ENCODE peak calls at places on chromosomes 3 and 15, in nine cellular contexts. One of them, this sample, is unnamed.
A peak's percentile ranks its signal among the peaks of the same experiment; 100 is the strongest.

GRCh38 chr3:17412950-17413530 is 329.4 kb downstream of the TBC1D5 start:
- DNase-seq in CD4-positive, alpha-beta T cell: no peak
- DNase-seq in A549: peak; percentile 27
- DNase-seq in heart left ventricle: no peak
- DNase-seq in IMR-90: peak; percentile 64
- DNase-seq in astrocyte of the spinal cord: peak; percentile 65
- DNase-seq in DND-41: peak; percentile 22
- DNase-seq in cardiac fibroblast: peak; percentile 78
- DNase-seq in mucosa of descending colon: peak; percentile 58
- DNase-seq in this sample: peak; percentile 28

GRCh38 chr15:65395567-65396185 is 17.9 kb upstream of the IGDCC3 start:
- DNase-seq in CD4-positive, alpha-beta T cell: no peak
- DNase-seq in A549: no peak
- DNase-seq in heart left ventricle: no peak
- DNase-seq in IMR-90: no peak
- DNase-seq in astrocyte of the spinal cord: no peak
- DNase-seq in DND-41: no peak
- DNase-seq in cardiac fibroblast: no peak
- DNase-seq in mucosa of descending colon: no peak
- DNase-seq in this sample: no peak

GRCh38 chr15:89828324-89829145 is 13.9 kb upstream of the ANPEP start:
- DNase-seq in CD4-positive, alpha-beta T cell: no peak
- DNase-seq in A549: no peak
- DNase-seq in heart left ventricle: peak; percentile 53
- DNase-seq in IMR-90: peak; percentile 71
- DNase-seq in astrocyte of the spinal cord: peak; percentile 72
- DNase-seq in DND-41: no peak
- DNase-seq in cardiac fibroblast: peak; percentile 72
- DNase-seq in mucosa of descending colon: peak; percentile 49
- DNase-seq in this sample: no peak

GRCh38 chr3:71512000-71512399 is 71.5 kb downstream of the FOXP1 start:
- DNase-seq in CD4-positive, alpha-beta T cell: no peak
- DNase-seq in A549: no peak
- DNase-seq in heart left ventricle: no peak
- DNase-seq in IMR-90: no peak
- DNase-seq in astrocyte of the spinal cord: no peak
- DNase-seq in DND-41: peak; percentile 11
- DNase-seq in cardiac fibroblast: no peak
- DNase-seq in mucosa of descending colon: peak; percentile 50
- DNase-seq in this sample: peak; percentile 30

GRCh38 chr3:46848271-46849097 is 14.8 kb downstream of the MYL3 start:
- DNase-seq in CD4-positive, alpha-beta T cell: no peak
- DNase-seq in A549: no peak
- DNase-seq in heart left ventricle: peak; percentile 47
- DNase-seq in IMR-90: peak; percentile 22
- DNase-seq in astrocyte of the spinal cord: peak; percentile 49
- DNase-seq in DND-41: peak; percentile 29
- DNase-seq in cardiac fibroblast: peak; percentile 86
- DNase-seq in mucosa of descending colon: no peak
- DNase-seq in this sample: no peak

GRCh38 chr15:76839173-76839572 is 66.0 kb downstream of the SCAPER start:
- DNase-seq in CD4-positive, alpha-beta T cell: no peak
- DNase-seq in A549: no peak
- DNase-seq in heart left ventricle: no peak
- DNase-seq in IMR-90: no peak
- DNase-seq in astrocyte of the spinal cord: no peak
- DNase-seq in DND-41: no peak
- DNase-seq in cardiac fibroblast: no peak
- DNase-seq in mucosa of descending colon: no peak
- DNase-seq in this sample: no peak

GRCh38 chr3:60027335-60027734 is 977.5 kb upstream of the CFAP20DC start:
- DNase-seq in CD4-positive, alpha-beta T cell: no peak
- DNase-seq in A549: no peak
- DNase-seq in heart left ventricle: no peak
- DNase-seq in IMR-90: no peak
- DNase-seq in astrocyte of the spinal cord: no peak
- DNase-seq in DND-41: no peak
- DNase-seq in cardiac fibroblast: no peak
- DNase-seq in mucosa of descending colon: no peak
- DNase-seq in this sample: no peak

GRCh38 chr3:177731644-177732268 is 534.5 kb upstream of the TBL1XR1 start:
- DNase-seq in CD4-positive, alpha-beta T cell: no peak
- DNase-seq in A549: no peak
- DNase-seq in heart left ventricle: no peak
- DNase-seq in IMR-90: peak; percentile 88
- DNase-seq in astrocyte of the spinal cord: peak; percentile 74
- DNase-seq in DND-41: no peak
- DNase-seq in cardiac fibroblast: peak; percentile 85
- DNase-seq in mucosa of descending colon: no peak
- DNase-seq in this sample: no peak

GRCh38 chr3:122892561-122892960 is 97.7 kb downstream of the SLC49A4 start:
- DNase-seq in CD4-positive, alpha-beta T cell: no peak
- DNase-seq in A549: no peak
- DNase-seq in heart left ventricle: no peak
- DNase-seq in IMR-90: no peak
- DNase-seq in astrocyte of the spinal cord: no peak
- DNase-seq in DND-41: no peak
- DNase-seq in cardiac fibroblast: no peak
- DNase-seq in mucosa of descending colon: no peak
- DNase-seq in this sample: no peak

GRCh38 chr3:186986406-186986805 is 56.1 kb downstream of the ST6GAL1 start:
- DNase-seq in CD4-positive, alpha-beta T cell: no peak
- DNase-seq in A549: no peak
- DNase-seq in heart left ventricle: no peak
- DNase-seq in IMR-90: no peak
- DNase-seq in astrocyte of the spinal cord: no peak
- DNase-seq in DND-41: no peak
- DNase-seq in cardiac fibroblast: no peak
- DNase-seq in mucosa of descending colon: no peak
- DNase-seq in this sample: no peak

GRCh38 chr3:127065561-127066270 is 82.8 kb downstream of the PLXNA1 start:
- DNase-seq in CD4-positive, alpha-beta T cell: no peak
- DNase-seq in A549: no peak
- DNase-seq in heart left ventricle: no peak
- DNase-seq in IMR-90: no peak
- DNase-seq in astrocyte of the spinal cord: peak; percentile 8
- DNase-seq in DND-41: no peak
- DNase-seq in cardiac fibroblast: no peak
- DNase-seq in mucosa of descending colon: no peak
- DNase-seq in this sample: no peak

GRCh38 chr3:78497025-78497424 is 1270.8 kb downstream of the ROBO1 start:
- DNase-seq in CD4-positive, alpha-beta T cell: no peak
- DNase-seq in A549: no peak
- DNase-seq in heart left ventricle: no peak
- DNase-seq in IMR-90: no peak
- DNase-seq in astrocyte of the spinal cord: no peak
- DNase-seq in DND-41: no peak
- DNase-seq in cardiac fibroblast: no peak
- DNase-seq in mucosa of descending colon: no peak
- DNase-seq in this sample: no peak

GRCh38 chr3:45272828-45273470 is 46.9 kb upstream of the TMEM158 start:
- DNase-seq in CD4-positive, alpha-beta T cell: no peak
- DNase-seq in A549: no peak
- DNase-seq in heart left ventricle: no peak
- DNase-seq in IMR-90: no peak
- DNase-seq in astrocyte of the spinal cord: no peak
- DNase-seq in DND-41: no peak
- DNase-seq in cardiac fibroblast: no peak
- DNase-seq in mucosa of descending colon: no peak
- DNase-seq in this sample: no peak

GRCh38 chr3:85037203-85037602 is 78.4 kb downstream of the CADM2 start:
- DNase-seq in CD4-positive, alpha-beta T cell: no peak
- DNase-seq in A549: no peak
- DNase-seq in heart left ventricle: no peak
- DNase-seq in IMR-90: no peak
- DNase-seq in astrocyte of the spinal cord: no peak
- DNase-seq in DND-41: no peak
- DNase-seq in cardiac fibroblast: no peak
- DNase-seq in mucosa of descending colon: no peak
- DNase-seq in this sample: no peak

GRCh38 chr3:46276497-46277099 is 34.3 kb downstream of the CCR3 start:
- DNase-seq in CD4-positive, alpha-beta T cell: peak; percentile 63
- DNase-seq in A549: peak; percentile 5
- DNase-seq in heart left ventricle: peak; percentile 59
- DNase-seq in IMR-90: no peak
- DNase-seq in astrocyte of the spinal cord: no peak
- DNase-seq in DND-41: peak; percentile 63
- DNase-seq in cardiac fibroblast: peak; percentile 25
- DNase-seq in mucosa of descending colon: peak; percentile 82
- DNase-seq in this sample: peak; percentile 26

GRCh38 chr3:94114667-94115066 is 51.8 kb downstream of the NSUN3 start:
- DNase-seq in CD4-positive, alpha-beta T cell: no peak
- DNase-seq in A549: no peak
- DNase-seq in heart left ventricle: no peak
- DNase-seq in IMR-90: no peak
- DNase-seq in astrocyte of the spinal cord: no peak
- DNase-seq in DND-41: no peak
- DNase-seq in cardiac fibroblast: no peak
- DNase-seq in mucosa of descending colon: no peak
- DNase-seq in this sample: no peak

GRCh38 chr3:94117729-94118128 is 54.9 kb downstream of the NSUN3 start:
- DNase-seq in CD4-positive, alpha-beta T cell: no peak
- DNase-seq in A549: no peak
- DNase-seq in heart left ventricle: no peak
- DNase-seq in IMR-90: no peak
- DNase-seq in astrocyte of the spinal cord: no peak
- DNase-seq in DND-41: no peak
- DNase-seq in cardiac fibroblast: no peak
- DNase-seq in mucosa of descending colon: no peak
- DNase-seq in this sample: no peak

GRCh38 chr3:94118390-94118789 is 55.5 kb downstream of the NSUN3 start:
- DNase-seq in CD4-positive, alpha-beta T cell: no peak
- DNase-seq in A549: no peak
- DNase-seq in heart left ventricle: no peak
- DNase-seq in IMR-90: no peak
- DNase-seq in astrocyte of the spinal cord: no peak
- DNase-seq in DND-41: no peak
- DNase-seq in cardiac fibroblast: no peak
- DNase-seq in mucosa of descending colon: no peak
- DNase-seq in this sample: no peak

GRCh38 chr3:94110854-94111253 is 48.0 kb downstream of the NSUN3 start:
- DNase-seq in CD4-positive, alpha-beta T cell: no peak
- DNase-seq in A549: no peak
- DNase-seq in heart left ventricle: no peak
- DNase-seq in IMR-90: no peak
- DNase-seq in astrocyte of the spinal cord: no peak
- DNase-seq in DND-41: no peak
- DNase-seq in cardiac fibroblast: no peak
- DNase-seq in mucosa of descending colon: no peak
- DNase-seq in this sample: no peak

DNA sequence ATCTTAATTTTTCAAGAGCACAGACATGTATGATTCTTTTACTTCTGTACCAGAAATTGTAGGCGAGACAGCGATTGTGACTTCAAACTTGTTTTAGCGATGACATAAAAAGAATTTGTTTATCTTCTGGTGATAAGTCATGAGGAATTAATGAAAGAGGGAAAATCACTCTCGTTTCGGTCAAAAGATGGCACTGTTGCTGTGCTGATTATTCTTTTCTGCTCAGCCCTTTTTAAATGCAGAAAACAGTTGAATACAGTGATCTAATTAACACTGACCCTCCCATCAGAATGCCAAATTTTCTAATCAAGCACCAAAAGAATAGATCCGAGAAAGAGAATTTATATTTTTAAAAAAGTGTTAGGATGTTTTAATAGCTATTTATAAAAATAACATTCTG is 52.6 kb downstream of the NSUN3 start:
- DNase-seq in CD4-positive, alpha-beta T cell: no peak
- DNase-seq in A549: no peak
- DNase-seq in heart left ventricle: no peak
- DNase-seq in IMR-90: peak; percentile 27
- DNase-seq in astrocyte of the spinal cord: peak; percentile 46
- DNase-seq in DND-41: no peak
- DNase-seq in cardiac fibroblast: peak; percentile 66
- DNase-seq in mucosa of descending colon: no peak
- DNase-seq in this sample: no peak
- TF ChIP-seq CTCF in CD4-positive, alpha-beta T cell: no peak
- TF ChIP-seq CTCF in A549: peak; percentile 64
- TF ChIP-seq CTCF in heart left ventricle: peak; percentile 28
- TF ChIP-seq CTCF in IMR-90: peak; percentile 41
- TF ChIP-seq CTCF in astrocyte of the spinal cord: peak; percentile 36
- TF ChIP-seq CTCF in DND-41: peak; percentile 46
- TF ChIP-seq CTCF in cardiac fibroblast: peak; percentile 35
- TF ChIP-seq CTCF in mucosa of descending colon: no peak
- TF ChIP-seq CTCF in this sample: peak; percentile 24

GRCh38 chr15:32003558-32003957 is 26.8 kb upstream of the CHRNA7 start:
- DNase-seq in CD4-positive, alpha-beta T cell: no peak
- DNase-seq in A549: no peak
- DNase-seq in heart left ventricle: no peak
- DNase-seq in IMR-90: no peak
- DNase-seq in astrocyte of the spinal cord: no peak
- DNase-seq in DND-41: no peak
- DNase-seq in cardiac fibroblast: no peak
- DNase-seq in mucosa of descending colon: no peak
- DNase-seq in this sample: no peak
- TF ChIP-seq CTCF in CD4-positive, alpha-beta T cell: no peak
- TF ChIP-seq CTCF in A549: no peak
- TF ChIP-seq CTCF in heart left ventricle: no peak
- TF ChIP-seq CTCF in IMR-90: no peak
- TF ChIP-seq CTCF in astrocyte of the spinal cord: no peak
- TF ChIP-seq CTCF in DND-41: no peak
- TF ChIP-seq CTCF in cardiac fibroblast: no peak
- TF ChIP-seq CTCF in mucosa of descending colon: no peak
- TF ChIP-seq CTCF in this sample: no peak

GRCh38 chr3:113795693-113796092 is 42.9 kb upstream of the GRAMD1C start:
- DNase-seq in CD4-positive, alpha-beta T cell: no peak
- DNase-seq in A549: no peak
- DNase-seq in heart left ventricle: no peak
- DNase-seq in IMR-90: no peak
- DNase-seq in astrocyte of the spinal cord: no peak
- DNase-seq in DND-41: no peak
- DNase-seq in cardiac fibroblast: no peak
- DNase-seq in mucosa of descending colon: no peak
- DNase-seq in this sample: no peak
- TF ChIP-seq CTCF in CD4-positive, alpha-beta T cell: no peak
- TF ChIP-seq CTCF in A549: no peak
- TF ChIP-seq CTCF in heart left ventricle: no peak
- TF ChIP-seq CTCF in IMR-90: no peak
- TF ChIP-seq CTCF in astrocyte of the spinal cord: no peak
- TF ChIP-seq CTCF in DND-41: no peak
- TF ChIP-seq CTCF in cardiac fibroblast: no peak
- TF ChIP-seq CTCF in mucosa of descending colon: no peak
- TF ChIP-seq CTCF in this sample: no peak

DNA sequence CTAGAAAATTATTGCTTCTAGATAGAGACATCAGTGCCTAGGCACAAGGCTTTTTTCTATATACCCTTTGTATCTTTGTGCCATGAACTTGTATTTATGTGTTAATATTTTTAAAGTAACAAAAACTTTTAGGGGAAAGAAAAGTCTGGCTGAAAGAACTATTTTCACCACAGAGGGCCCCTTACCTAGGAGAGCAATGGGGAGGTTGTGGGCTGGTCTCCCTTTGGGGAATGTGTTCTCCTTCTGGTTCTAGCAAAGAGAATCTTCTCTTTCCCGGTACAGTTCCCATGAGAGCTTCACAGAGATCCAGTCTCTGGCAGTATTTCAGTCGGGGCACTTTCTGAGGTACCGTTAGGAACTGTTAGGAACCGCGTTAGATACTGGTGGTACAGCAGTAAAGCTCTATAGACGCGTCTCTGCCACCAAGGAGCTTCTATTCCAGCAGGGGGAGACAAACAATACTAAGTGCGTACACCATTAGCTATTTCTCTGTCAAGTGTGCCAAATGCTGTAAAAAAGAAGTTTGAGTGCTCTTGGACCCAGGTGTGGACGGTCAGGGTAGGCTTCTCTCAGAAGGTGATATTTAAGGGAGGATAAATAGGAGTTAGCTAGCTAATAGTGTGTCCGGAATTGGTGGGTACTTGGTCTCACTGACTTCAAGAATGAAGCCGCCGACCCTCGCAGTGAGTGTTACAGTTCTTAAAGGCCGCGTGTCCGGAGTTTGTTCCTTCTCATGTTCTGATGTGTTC is 4.6 kb upstream of the EPB42 start:
- DNase-seq in CD4-positive, alpha-beta T cell: peak; percentile 15
- DNase-seq in A549: peak; percentile 42
- DNase-seq in heart left ventricle: no peak
- DNase-seq in IMR-90: peak; percentile 63
- DNase-seq in astrocyte of the spinal cord: peak; percentile 68
- DNase-seq in DND-41: peak; percentile 49
- DNase-seq in cardiac fibroblast: peak; percentile 78
- DNase-seq in mucosa of descending colon: peak; percentile 61
- DNase-seq in this sample: peak; percentile 87
- TF ChIP-seq CTCF in CD4-positive, alpha-beta T cell: peak; percentile 77
- TF ChIP-seq CTCF in A549: peak; percentile 56
- TF ChIP-seq CTCF in heart left ventricle: peak; percentile 68
- TF ChIP-seq CTCF in IMR-90: peak; percentile 75
- TF ChIP-seq CTCF in astrocyte of the spinal cord: peak; percentile 85
- TF ChIP-seq CTCF in DND-41: peak; percentile 79
- TF ChIP-seq CTCF in cardiac fibroblast: peak; percentile 85
- TF ChIP-seq CTCF in mucosa of descending colon: no peak
- TF ChIP-seq CTCF in this sample: peak; percentile 83

This sample was measured in GM13977.